ENCODE peak calls at places on chromosome 13, in eight cellular contexts. Z is brain microvascular endothelial cell, S is body of pancreas, I is AG04450, N is AG09309, F is thyroid gland, B is heart left ventricle, P is BJ. Q is an unnamed sample.

GRCh38 chr13:29336356-29336755 is 259.1 kb downstream of the SLC7A1 start:
- DNase-seq in I (no peak), B (no peak), N (no peak), Z (no peak), P (no peak), F (no peak), S (no peak), Q (no peak)

GRCh38 chr13:97659602-97660001 is 225.6 kb downstream of the RAP2A start:
- DNase-seq in I (peak; percentile 1), N (no peak), B (no peak), F (peak; percentile 22), S (no peak), Z (no peak), P (no peak), Q (no peak)

GRCh38 chr13:75226092-75226491 is 255.9 kb downstream of the TBC1D4 start:
- DNase-seq in B (no peak), F (peak; percentile 83), N (no peak), S (no peak), Z (no peak), P (no peak), I (no peak), Q (peak; percentile 43)

GRCh38 chr13:28022848-28023518 is 34.5 kb upstream of the URAD start:
- DNase-seq in B (no peak), N (no peak), P (no peak), F (peak; percentile 50), S (peak; percentile 20), I (no peak), Z (no peak), Q (peak; percentile 16)

GRCh38 chr13:106587787-106588186 is 19.9 kb upstream of the ARGLU1 start:
- DNase-seq in F (no peak), I (no peak), S (no peak), P (no peak), N (no peak), Z (no peak), B (no peak), Q (no peak)

GRCh38 chr13:94312511-94313191 is 166.8 kb downstream of the DCT start:
- DNase-seq in I (no peak), Z (no peak), N (no peak), F (no peak), P (no peak), S (no peak), B (no peak), Q (no peak)

GRCh38 chr13:19782049-19782726 is 557 bp downstream of the PSPC1 start:
- DNase-seq in N (peak; percentile 5), F (peak; percentile 58), Z (peak; percentile 36), I (no peak), S (peak; percentile 59), B (peak; percentile 59), P (no peak), Q (peak; percentile 31)

GRCh38 chr13:29595380-29596063 is at the start of gene SLC7A1:
- DNase-seq in S (peak; percentile 81), I (no peak), B (peak; percentile 79), Z (peak; percentile 72), F (peak; percentile 78), N (peak; percentile 28), P (no peak), Q (peak; percentile 90)

GRCh38 chr13:69474286-69474685 is 633.3 kb upstream of the ATXN8OS start:
- DNase-seq in N (no peak), Z (no peak), P (no peak), B (no peak), F (no peak), S (no peak), I (no peak), Q (no peak)

GRCh38 chr13:107329991-107330390 is 762.1 kb upstream of the ARGLU1 start:
- DNase-seq in S (no peak), Z (no peak), N (no peak), F (no peak), P (no peak), B (no peak), I (no peak), Q (no peak)

GRCh38 chr13:69660155-69660554 is 447.5 kb upstream of the ATXN8OS start:
- DNase-seq in N (no peak), I (no peak), B (no peak), Z (no peak), F (no peak), S (no peak), P (no peak), Q (no peak)

DNA sequence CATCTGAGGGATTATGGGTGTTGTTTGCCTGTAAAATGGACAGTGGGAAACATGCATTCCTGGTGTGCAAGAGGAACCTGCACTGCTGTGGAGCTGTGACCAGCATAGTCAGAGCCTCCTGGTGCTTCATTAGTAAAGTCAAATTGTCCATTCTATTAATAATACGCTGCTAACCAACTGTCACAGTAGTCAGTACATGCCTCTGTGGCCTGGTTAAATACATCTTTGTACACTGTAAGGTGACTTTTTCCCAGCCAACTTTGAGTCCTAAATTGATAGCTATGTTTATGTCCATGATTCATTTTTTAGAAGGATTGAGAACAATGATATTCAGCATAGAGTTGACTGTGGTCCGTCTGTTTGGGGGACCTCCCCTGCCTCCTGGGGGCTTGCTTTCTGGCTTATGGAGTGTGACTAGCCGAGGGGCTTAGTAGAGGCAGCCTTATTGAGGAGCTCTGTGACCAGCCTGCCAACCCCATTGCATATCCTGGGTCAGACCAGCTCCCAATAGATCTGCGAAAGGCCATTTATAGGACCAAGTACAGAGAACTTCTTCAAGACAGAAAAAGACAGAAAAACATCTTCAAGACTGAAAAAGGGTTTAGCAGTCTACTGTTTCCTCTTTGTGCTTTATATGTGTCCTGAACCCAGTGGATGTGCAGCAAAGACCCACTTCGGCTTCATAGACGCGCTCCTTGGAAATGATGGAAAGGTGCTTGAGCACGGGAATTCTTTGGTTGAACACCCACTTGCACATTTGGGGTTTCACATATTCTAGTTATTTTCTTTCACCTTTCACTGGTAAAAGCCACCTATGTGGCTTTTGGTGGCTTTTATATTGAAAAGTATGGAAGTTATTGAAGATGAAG is 4.3 kb downstream of the GPR183 start:
- DNase-seq in P (no peak), Z (no peak), B (no peak), F (no peak), I (no peak), S (no peak), N (no peak), Q (no peak)
- H3K4me3 ChIP-seq in P (no peak overlapping the region), Z (no peak overlapping the region), B (no peak overlapping the region), F (no peak overlapping the region), I (no peak overlapping the region), S (no peak overlapping the region), N (no peak overlapping the region), Q (no peak overlapping the region)

GRCh38 chr13:21074601-21075302 is 13.4 kb upstream of the LATS2 start:
- DNase-seq in N (no peak), I (no peak), P (no peak), F (no peak), B (peak; percentile 44), Z (no peak), S (no peak), Q (peak; percentile 62)

GRCh38 chr13:21078501-21078900 is 17.1 kb upstream of the LATS2 start:
- DNase-seq in B (no peak), P (peak; percentile 53), Z (no peak), S (no peak), I (no peak), F (no peak), N (no peak), Q (no peak)

GRCh38 chr13:21076265-21076653 is 14.9 kb upstream of the LATS2 start:
- DNase-seq in P (no peak), I (no peak), F (no peak), N (no peak), B (no peak), S (no peak), Z (no peak), Q (no peak)

GRCh38 chr13:21077360-21078353 is 16.3 kb upstream of the LATS2 start:
- DNase-seq in B (no peak), F (no peak), I (no peak), P (no peak), N (no peak), S (no peak), Z (no peak), Q (no peak)

DNA sequence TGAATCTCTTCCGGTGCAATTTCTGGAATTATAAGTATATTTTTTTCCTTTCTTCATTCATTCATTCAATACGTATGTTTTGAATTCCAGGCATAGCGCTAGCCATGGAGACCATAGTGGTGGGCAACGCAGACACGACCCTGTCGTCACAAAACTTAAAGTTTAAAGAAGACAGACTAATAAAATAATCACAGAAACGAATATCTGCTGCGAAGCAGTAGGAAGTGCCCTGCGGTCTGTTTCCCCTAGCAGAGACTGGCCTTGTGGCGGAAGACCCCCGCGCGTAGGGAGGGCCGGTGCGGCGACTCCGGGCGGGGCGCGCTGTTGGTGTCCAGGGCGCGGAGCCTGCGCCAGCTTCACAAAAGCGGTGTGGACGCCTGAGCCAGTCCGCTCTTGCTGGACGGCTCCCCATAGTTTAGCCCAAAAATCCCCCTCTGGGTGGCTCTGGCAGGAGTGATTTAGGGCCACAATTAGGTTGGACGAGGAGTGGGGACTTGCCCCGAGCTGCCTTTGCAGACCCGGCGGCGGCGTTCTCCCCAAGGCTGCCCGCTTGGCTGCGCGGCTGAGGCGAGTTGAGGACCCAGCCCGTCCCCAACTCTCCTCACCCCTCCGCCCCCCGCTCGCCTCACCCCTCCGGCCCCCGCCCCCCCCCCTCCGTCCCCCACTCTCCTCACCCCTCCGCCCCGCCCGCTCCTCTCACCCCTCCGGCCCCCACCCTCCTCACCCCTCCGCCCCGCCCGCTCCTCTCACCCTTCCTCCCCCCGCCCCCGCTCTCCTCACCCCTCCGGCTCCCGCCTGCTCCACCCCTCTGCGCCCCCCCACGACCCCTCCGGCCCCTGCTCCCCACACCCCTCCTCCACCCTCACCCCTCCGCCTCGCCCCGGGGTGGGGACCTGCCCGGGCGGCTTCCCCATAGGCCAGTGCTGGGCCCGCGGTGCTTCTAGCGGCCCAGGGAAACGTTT is 14.2 kb upstream of the LATS2 start:
- DNase-seq in B (peak; percentile 43), S (peak; percentile 38), Z (no peak), P (no peak), F (peak; percentile 68), N (no peak), I (no peak), Q (no peak)
- H3K4me3 ChIP-seq in B (peak overlapping the region; percentile 51), S (no peak overlapping the region), Z (peak overlapping the region; percentile 57), P (peak overlapping the region; percentile 32), F (no peak overlapping the region), N (peak overlapping the region; percentile 54), I (peak overlapping the region; percentile 40), Q (no peak overlapping the region)

GRCh38 chr13:98761979-98762616 is 9.6 kb upstream of the SLC15A1 start:
- DNase-seq in S (no peak), N (no peak), B (no peak), Z (no peak), P (no peak), I (no peak), F (no peak), Q (no peak)
- H3K4me3 ChIP-seq in S (no peak overlapping the region), N (peak overlapping the region; percentile 7), B (no peak overlapping the region), Z (no peak overlapping the region), P (no peak overlapping the region), I (peak overlapping the region; percentile 53), F (no peak overlapping the region), Q (no peak overlapping the region)

DNA sequence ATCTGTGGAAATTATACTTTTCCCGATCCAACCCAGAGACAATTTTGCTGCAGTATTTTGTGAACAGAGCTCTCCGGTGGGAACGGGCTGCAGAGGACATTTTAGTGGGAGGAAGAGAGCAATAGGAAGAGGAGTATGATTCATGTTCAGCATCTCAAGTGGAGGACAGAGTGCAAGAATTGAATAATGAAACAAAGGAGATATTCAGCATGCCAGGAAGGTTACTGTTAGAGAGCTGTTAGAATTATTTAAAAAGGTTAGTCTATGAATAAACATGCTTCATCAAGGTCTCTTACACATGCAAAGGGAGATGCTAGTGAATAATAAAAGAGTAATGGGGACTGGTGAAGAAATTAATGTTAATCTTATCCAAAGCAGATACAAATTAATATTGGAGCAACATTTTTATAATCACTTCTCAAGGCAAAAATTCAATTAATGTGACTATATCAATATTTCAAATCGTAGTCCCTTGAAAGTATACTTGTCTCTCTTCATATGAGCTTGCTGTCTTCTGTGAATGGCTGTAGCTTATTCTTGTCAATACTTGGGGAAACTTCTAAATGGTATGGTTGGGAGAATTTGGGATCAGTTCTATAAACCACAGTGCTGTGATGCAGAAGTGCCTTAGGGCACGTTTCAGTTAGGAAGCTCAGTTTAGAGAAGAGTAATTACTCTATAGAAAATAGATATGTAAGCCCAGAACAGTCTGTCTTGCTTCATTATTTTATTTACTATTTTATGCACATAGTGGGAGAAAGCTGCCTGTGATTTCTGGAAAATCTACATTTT is 1165.8 kb downstream of the OLFM4 start:
- DNase-seq in I (no peak), S (no peak), Z (no peak), P (no peak), B (no peak), F (no peak), N (no peak), Q (no peak)
- H3K4me3 ChIP-seq in I (no peak overlapping the region), S (no peak overlapping the region), Z (no peak overlapping the region), P (no peak overlapping the region), B (no peak overlapping the region), F (no peak overlapping the region), N (no peak overlapping the region), Q (no peak overlapping the region)